ENCODE peak calls at places on chromosomes 6 and 20, in eight cellular contexts. N is CD8-positive, alpha-beta memory T cell; D is aorta; K is NCI-H2227 treated with DMSO at 0.1 percent for 48 hours; U is HAP-1; O is immature natural killer cell; V is activated T-cell treated with anti-CD3 and anti-CD28 coated beads, Interleukin-2, amount 50 U/mL, for 72 hours; E is choroid plexus epithelial cell. M is an unnamed sample.

GRCh38 chr6:125910518-125910917 is 46.1 kb upstream of the HINT3 start:
- DNase-seq in N (no peak), D (no peak), K (no peak), U (peak), O (no peak), V (no peak), E (peak), M (peak)

GRCh38 chr6:167099707-167100106 is 23.2 kb upstream of the CCR6 start:
- DNase-seq in N (no peak), D (no peak), K (no peak), U (no peak), O (no peak), V (no peak), E (no peak), M (no peak)

GRCh38 chr6:156774872-156775405 is 2.2 kb upstream of the ARID1B start:
- DNase-seq in N (no peak), D (no peak), K (no peak), U (peak), O (no peak), V (no peak), E (no peak), M (no peak)

GRCh38 chr6:54238407-54238806 is 69.8 kb upstream of the TINAG start:
- DNase-seq in N (no peak), D (no peak), K (no peak), U (no peak), O (no peak), V (no peak), E (peak), M (no peak)

GRCh38 chr20:62282877-62283503 is 19.8 kb upstream of the ADRM1 start:
- DNase-seq in N (no peak), D (no peak), K (no peak), U (no peak), O (no peak), V (no peak), E (no peak), M (no peak)

GRCh38 chr6:34392497-34393190 is at the start of gene NUDT3:
- DNase-seq in N (peak), D (peak), K (peak), U (peak), O (peak), V (peak), E (peak), M (peak)

GRCh38 chr6:113782641-113783040 is 74.5 kb upstream of the MARCKS start:
- DNase-seq in N (no peak), D (no peak), K (no peak), U (no peak), O (no peak), V (no peak), E (no peak), M (no peak)

GRCh38 chr6:108983151-108983550 is 111.5 kb downstream of the SESN1 start:
- DNase-seq in N (no peak), D (no peak), K (no peak), U (no peak), O (no peak), V (no peak), E (peak), M (no peak)

GRCh38 chr6:89371849-89372505 is 19.5 kb upstream of the UBE2J1 start:
- DNase-seq in N (peak), D (peak), K (peak), U (peak), O (peak), V (peak), E (peak), M (peak)

GRCh38 chr20:62732356-62732755 is 23.7 kb downstream of the NTSR1 start:
- DNase-seq in N (no peak), D (no peak), K (no peak), U (no peak), O (no peak), V (no peak), E (no peak), M (no peak)

GRCh38 chr20:2914160-2914559 is 40.9 kb downstream of the PTPRA start:
- DNase-seq in N (no peak), D (no peak), K (peak), U (no peak), O (no peak), V (no peak), E (peak), M (no peak)

GRCh38 chr20:45407067-45407745 is 883 bp upstream of the DBNDD2 start:
- DNase-seq in N (no peak), D (peak), K (peak), U (peak), O (no peak), V (peak), E (peak), M (no peak)

GRCh38 chr20:45181639-45182038 is 6.9 kb downstream of the PI3 start:
- DNase-seq in N (no peak), D (no peak), K (no peak), U (no peak), O (no peak), V (no peak), E (no peak), M (no peak)

GRCh38 chr20:49187330-49188100 is 619 bp downstream of the STAU1 start:
- DNase-seq in N (peak), D (no peak), K (no peak), U (peak), O (peak), V (peak), E (peak), M (no peak)

GRCh38 chr6:144659735-144660246 is 374.7 kb downstream of the UTRN start:
- DNase-seq in N (no peak), D (no peak), K (no peak), U (no peak), O (no peak), V (no peak), E (no peak), M (no peak)

GRCh38 chr20:59047938-59048680 is 5.5 kb upstream of the PRELID3B start:
- DNase-seq in N (no peak), D (no peak), K (no peak), U (no peak), O (no peak), V (peak), E (peak), M (no peak)

M was measured in GM18507.